ENCODE peak calls at places on chromosome 21, in seven cellular contexts. N is fibroblast of lung, O is IMR-90, L is mesendoderm, D is neuronal stem cell, P is neural progenitor cell, V is mammary epithelial cell. J is an unnamed sample.

GRCh38 chr21:26140185-26140584 is 30.4 kb downstream of the APP start:
- DNase-seq in N (peak), O (peak), L (peak), D (no peak), P (no peak), V (peak), J (peak)

GRCh38 chr21:32043458-32043857 is 170.6 kb downstream of the HUNK start:
- DNase-seq in N (no peak), O (no peak), L (no peak), D (no peak), P (no peak), V (no peak), J (no peak)

GRCh38 chr21:36423772-36424433 is 38.7 kb downstream of the CHAF1B start:
- DNase-seq in N (no peak), O (no peak), L (no peak), D (no peak), P (no peak), V (no peak), J (no peak)

GRCh38 chr21:30340714-30341573 is 3.5 kb upstream of the KRTAP27-1 start:
- DNase-seq in N (peak), O (peak), L (peak), D (peak), P (peak), V (peak), J (no peak)

GRCh38 chr21:44286086-44286715 is 525 bp downstream of the AIRE start:
- DNase-seq in N (no peak), O (no peak), L (no peak), D (no peak), P (no peak), V (no peak), J (no peak)

GRCh38 chr21:15121655-15122120 is 56.9 kb upstream of the NRIP1 start:
- DNase-seq in N (peak), O (peak), L (peak), D (no peak), P (no peak), V (peak), J (peak)

GRCh38 chr21:44874497-44875331 is 1.2 kb upstream of the PTTG1IP start:
- DNase-seq in N (no peak), O (no peak), L (peak), D (no peak), P (peak), V (peak), J (peak)

GRCh38 chr21:35533893-35534292 is 484.8 kb upstream of the RUNX1 start:
- DNase-seq in N (no peak), O (no peak), L (peak), D (no peak), P (no peak), V (no peak), J (no peak)

GRCh38 chr21:26966978-26967913 is at the start of gene ADAMTS5:
- DNase-seq in N (peak), O (peak), L (peak), D (peak), P (peak), V (peak), J (peak)

GRCh38 chr21:34762761-34763160 is 94.0 kb downstream of the CLIC6 start:
- DNase-seq in N (peak), O (peak), L (no peak), D (no peak), P (no peak), V (no peak), J (no peak)

GRCh38 chr21:46253610-46254124 is 25.1 kb upstream of the LSS start:
- DNase-seq in N (peak), O (peak), L (peak), D (no peak), P (no peak), V (no peak), J (peak)

GRCh38 chr21:27315373-27315772 is 348.5 kb upstream of the ADAMTS5 start:
- DNase-seq in N (no peak), O (no peak), L (peak), D (no peak), P (no peak), V (no peak), J (peak)

GRCh38 chr21:45078877-45079281 is 4.5 kb downstream of the ADARB1 start:
- DNase-seq in N (peak), O (peak), L (no peak), D (no peak), P (no peak), V (peak), J (no peak)

GRCh38 chr21:46004168-46004861 is 22.7 kb downstream of the COL6A1 start:
- DNase-seq in N (no peak), O (no peak), L (no peak), D (no peak), P (no peak), V (no peak), J (no peak)

GRCh38 chr21:33011462-33011861 is 14.3 kb upstream of the OLIG2 start:
- DNase-seq in N (peak), O (peak), L (no peak), D (no peak), P (no peak), V (peak), J (no peak)

GRCh38 chr21:44800971-44801467 is 601 bp downstream of the UBE2G2 start:
- DNase-seq in N (peak), O (peak), L (peak), D (no peak), P (peak), V (peak), J (peak)

GRCh38 chr21:43884861-43885370 is 19.9 kb downstream of the AGPAT3 start:
- DNase-seq in N (peak), O (no peak), L (no peak), D (no peak), P (no peak), V (no peak), J (no peak)

GRCh38 chr21:46022551-46023107 is 41.1 kb downstream of the COL6A1 start:
- DNase-seq in N (no peak), O (no peak), L (peak), D (no peak), P (no peak), V (no peak), J (no peak)

GRCh38 chr21:29678616-29679015 is 261.2 kb downstream of the GRIK1 start:
- DNase-seq in N (peak), O (no peak), L (no peak), D (no peak), P (no peak), V (no peak), J (no peak)

GRCh38 chr21:43932005-43932404 is 67.0 kb downstream of the AGPAT3 start:
- DNase-seq in N (no peak), O (no peak), L (no peak), D (no peak), P (no peak), V (no peak), J (no peak)

GRCh38 chr21:34669149-34669879 is 520 bp downstream of the CLIC6 start:
- DNase-seq in N (no peak), O (no peak), L (peak), D (peak), P (peak), V (no peak), J (no peak)

GRCh38 chr21:36316872-36317484 is 3.0 kb upstream of the MORC3 start:
- DNase-seq in N (no peak), O (no peak), L (no peak), D (no peak), P (no peak), V (no peak), J (no peak)

GRCh38 chr21:35924714-35925301 is 135.5 kb downstream of the SETD4 start:
- DNase-seq in N (peak), O (peak), L (no peak), D (no peak), P (no peak), V (peak), J (peak)

GRCh38 chr21:46038871-46039397 is 57.4 kb downstream of the COL6A1 start:
- DNase-seq in N (peak), O (peak), L (no peak), D (no peak), P (no peak), V (no peak), J (peak)

GRCh38 chr21:17513214-17514123 is 626 bp downstream of the CXADR start:
- DNase-seq in N (peak), O (no peak), L (peak), D (peak), P (peak), V (peak), J (peak)

GRCh38 chr21:20040768-20041167 is 957.4 kb upstream of the NCAM2 start:
- DNase-seq in N (no peak), O (no peak), L (peak), D (no peak), P (no peak), V (no peak), J (peak)

GRCh38 chr21:45351526-45352275 is 53.3 kb upstream of the COL18A1 start:
- DNase-seq in N (no peak), O (peak), L (no peak), D (no peak), P (no peak), V (no peak), J (peak)

GRCh38 chr21:33325222-33326067 is 675 bp downstream of the IFNAR1 start:
- DNase-seq in N (peak), O (peak), L (peak), D (peak), P (no peak), V (peak), J (peak)

GRCh38 chr21:34534522-34534921 is 22.5 kb upstream of the KCNE1 start:
- DNase-seq in N (no peak), O (no peak), L (no peak), D (no peak), P (no peak), V (no peak), J (no peak)

GRCh38 chr21:26795866-26796329 is 49.3 kb downstream of the ADAMTS1 start:
- DNase-seq in N (peak), O (peak), L (no peak), D (no peak), P (peak), V (peak), J (peak)

GRCh38 chr21:33866851-33867250 is 48.8 kb downstream of the ATP5PO start:
- DNase-seq in N (peak), O (peak), L (no peak), D (no peak), P (no peak), V (no peak), J (no peak)

GRCh38 chr21:40842197-40842552 is 4.8 kb downstream of the DSCAM start:
- DNase-seq in N (no peak), O (no peak), L (no peak), D (no peak), P (no peak), V (no peak), J (no peak)
- H3K4me2 ChIP-seq in N (no peak), O (no peak), L (no peak), D (no peak), P (peak), V (peak), J (no peak)

GRCh38 chr21:41868062-41868710 is 11.0 kb downstream of the PRDM15 start:
- DNase-seq in N (no peak), O (peak), L (no peak), D (no peak), P (no peak), V (no peak), J (no peak)
- H3K4me2 ChIP-seq in N (no peak), O (no peak), L (no peak), D (no peak), P (no peak), V (no peak), J (no peak)

GRCh38 chr21:39503138-39503762 is 51.5 kb downstream of the SH3BGR start:
- DNase-seq in N (no peak), O (no peak), L (no peak), D (no peak), P (no peak), V (no peak), J (no peak)

GRCh38 chr21:39502631-39503030 is 50.9 kb downstream of the SH3BGR start:
- DNase-seq in N (no peak), O (no peak), L (no peak), D (no peak), P (no peak), V (no peak), J (no peak)

GRCh38 chr21:39499156-39499555 is 47.4 kb downstream of the SH3BGR start:
- DNase-seq in N (no peak), O (no peak), L (no peak), D (no peak), P (no peak), V (no peak), J (no peak)

DNA sequence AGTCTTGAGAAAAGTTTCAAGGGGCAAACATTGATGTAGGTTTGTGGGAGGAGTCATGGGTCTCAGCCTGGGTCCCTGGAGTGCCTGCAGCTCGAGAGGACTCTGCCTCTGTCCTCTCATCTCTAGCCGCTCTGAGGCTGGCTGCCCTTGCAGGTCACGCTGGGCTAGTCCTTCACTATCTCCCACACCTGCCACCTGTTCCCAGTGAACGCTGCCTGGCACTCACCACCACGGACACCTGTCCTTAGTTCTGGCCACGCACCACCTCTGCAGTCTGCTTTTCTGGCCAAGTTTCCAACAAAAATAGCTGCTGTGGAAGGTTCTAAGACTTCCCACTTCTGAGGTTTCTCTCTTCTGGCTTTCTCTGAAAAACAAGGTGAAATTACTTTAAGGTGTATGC is 52.5 kb downstream of the SH3BGR start:
- DNase-seq in N (no peak), O (no peak), L (no peak), D (no peak), P (no peak), V (no peak), J (no peak)
- H3K4me2 ChIP-seq in N (no peak), O (no peak), L (no peak), D (no peak), P (no peak), V (no peak), J (no peak)

DNA sequence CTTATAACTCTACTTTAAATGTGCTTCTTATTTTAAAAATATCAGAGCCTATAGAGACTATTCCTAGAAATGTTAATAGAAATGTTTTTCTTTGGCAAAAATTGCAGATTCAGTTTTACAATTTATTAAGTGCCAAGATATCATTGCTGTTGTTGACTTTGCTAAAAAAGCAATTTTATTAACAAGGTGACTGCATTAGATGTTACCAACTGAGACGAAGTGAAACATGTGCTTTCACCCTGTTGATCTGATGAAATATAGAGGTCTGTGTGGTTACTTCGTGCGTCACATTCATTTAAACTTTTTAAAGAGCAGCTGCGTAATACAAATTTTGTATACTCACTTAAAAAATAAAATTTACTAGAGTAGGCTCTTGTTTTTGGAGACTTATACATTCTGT is 465.7 kb downstream of the USP25 start:
- DNase-seq in N (peak), O (peak), L (no peak), D (no peak), P (no peak), V (peak), J (peak)
- H3K4me2 ChIP-seq in N (peak), O (peak), L (no peak), D (no peak), P (no peak), V (peak), J (peak)

DNA sequence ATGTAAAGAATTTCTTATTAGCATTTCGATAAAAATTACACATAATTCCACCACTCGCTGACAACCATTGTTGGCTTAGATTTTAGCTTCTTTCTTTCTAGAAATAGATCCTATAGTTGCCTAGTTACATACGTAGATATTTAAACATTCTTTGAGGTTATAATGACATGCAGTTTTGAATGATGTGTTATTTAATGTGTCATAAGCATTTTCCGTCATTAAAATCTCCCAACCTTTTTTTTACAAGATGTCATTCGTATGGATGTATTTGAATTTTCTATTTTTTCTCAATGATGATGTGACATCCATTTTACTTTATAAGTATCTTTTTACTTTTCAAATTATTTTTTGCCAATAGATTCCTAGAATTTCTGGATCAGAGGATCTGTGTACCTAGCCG is 44.7 kb downstream of the SLC37A1 start:
- DNase-seq in N (no peak), O (no peak), L (no peak), D (no peak), P (no peak), V (no peak), J (no peak)
- H3K4me2 ChIP-seq in N (no peak), O (no peak), L (no peak), D (no peak), P (no peak), V (no peak), J (no peak)

GRCh38 chr21:37631319-37632117 is 264.9 kb downstream of the DYRK1A start:
- DNase-seq in N (no peak), O (no peak), L (peak), D (peak), P (peak), V (peak), J (peak)
- H3K4me2 ChIP-seq in N (no peak), O (peak), L (no peak), D (peak), P (peak), V (peak), J (no peak)